ENCODE peak calls at places on chromosomes 5 and 9, in five cellular contexts. L is HCT116, R is HepG2, V is K562, N is GM12878. Z is an unnamed sample.

GRCh38 chr5:124451721-124452383 is 294.6 kb downstream of the ZNF608 start:
- DNase-seq in L (no peak), R (no peak), N (no peak), V (no peak), Z (no peak)

GRCh38 chr9:89996717-89997116 is 391.9 kb downstream of the GADD45G start:
- DNase-seq in N (no peak), V (no peak), R (peak), L (no peak), Z (no peak)

GRCh38 chr5:29307498-29307897 is 1886.0 kb upstream of the CDH6 start:
- DNase-seq in L (no peak), N (no peak), V (no peak), R (no peak), Z (no peak)

GRCh38 chr9:125509476-125509875 is 197.5 kb downstream of the MAPKAP1 start:
- DNase-seq in R (no peak), V (no peak), L (no peak), N (no peak), Z (peak)

GRCh38 chr5:180172447-180173197 is 36.4 kb downstream of the RASGEF1C start:
- DNase-seq in V (peak), L (no peak), R (peak), N (no peak), Z (peak)

GRCh38 chr9:134500931-134501265 is 140.7 kb upstream of the COL5A1 start:
- DNase-seq in V (no peak), N (no peak), L (no peak), R (no peak), Z (no peak)

GRCh38 chr9:109241207-109241606 is 74.2 kb upstream of the FRRS1L start:
- DNase-seq in V (no peak), R (no peak), N (no peak), L (no peak), Z (no peak)

GRCh38 chr5:80990527-80990926 is 30.4 kb downstream of the RASGRF2 start:
- DNase-seq in R (no peak), N (no peak), V (no peak), L (no peak), Z (no peak)

GRCh38 chr9:90100014-90100413 is 495.2 kb downstream of the GADD45G start:
- DNase-seq in N (no peak), V (no peak), L (no peak), R (no peak), Z (no peak)

GRCh38 chr5:133273661-133274596 is 222.1 kb downstream of the HSPA4 start:
- DNase-seq in N (no peak), R (no peak), L (no peak), V (no peak), Z (no peak)

GRCh38 chr5:4142842-4143241 is 547.2 kb downstream of the IRX1 start:
- DNase-seq in R (no peak), V (no peak), L (no peak), N (no peak), Z (no peak)

GRCh38 chr9:109903515-109904138 is 123.6 kb downstream of the PALM2AKAP2 start:
- DNase-seq in V (peak), N (no peak), R (peak), L (peak), Z (peak)

GRCh38 chr5:158116965-158117364 is 258.0 kb upstream of the CLINT1 start:
- DNase-seq in V (no peak), N (no peak), L (no peak), R (no peak), Z (no peak)

GRCh38 chr9:36163049-36163839 is 5.9 kb upstream of the CCIN start:
- DNase-seq in L (no peak), V (no peak), R (peak), N (no peak), Z (peak)

GRCh38 chr9:134025606-134026541 is 593 bp downstream of the BRD3OS start:
- DNase-seq in V (peak), N (no peak), L (no peak), R (peak), Z (peak)

GRCh38 chr9:134331186-134332025 is 5.2 kb downstream of the RXRA start:
- DNase-seq in R (no peak), V (no peak), N (no peak), L (no peak), Z (no peak)

GRCh38 chr9:132750668-132751067 is 80.4 kb downstream of the GTF3C4 start:
- DNase-seq in V (no peak), L (no peak), R (no peak), N (no peak), Z (no peak)

GRCh38 chr5:107806271-107806670 is 135.5 kb upstream of the EFNA5 start:
- DNase-seq in V (no peak), L (no peak), N (no peak), R (no peak), Z (no peak)

GRCh38 chr9:137457406-137458193 is 1.5 kb downstream of the NSMF start:
- DNase-seq in V (no peak), L (no peak), R (no peak), N (no peak), Z (peak)

GRCh38 chr5:131589510-131590348 is 45.3 kb downstream of the RAPGEF6 start:
- DNase-seq in L (peak), V (peak), N (peak), R (peak), Z (peak)

GRCh38 chr5:4905674-4906528 is 234.2 kb upstream of the ADAMTS16 start:
- DNase-seq in N (no peak), L (no peak), V (peak), R (peak), Z (peak)

GRCh38 chr9:28264368-28264767 is 691.1 kb upstream of the C9orf72 start:
- DNase-seq in L (no peak), N (no peak), V (no peak), R (no peak), Z (no peak)

GRCh38 chr5:33423018-33423630 is 17.6 kb upstream of the TARS1 start:
- DNase-seq in L (peak), V (no peak), N (no peak), R (peak), Z (no peak)

GRCh38 chr5:15248731-15249130 is 251.2 kb upstream of the FBXL7 start:
- DNase-seq in L (no peak), V (no peak), R (no peak), N (no peak), Z (no peak)

GRCh38 chr9:37126214-37126788 is 5.9 kb downstream of the ZCCHC7 start:
- DNase-seq in R (no peak), V (no peak), N (no peak), L (no peak), Z (no peak)

DNA sequence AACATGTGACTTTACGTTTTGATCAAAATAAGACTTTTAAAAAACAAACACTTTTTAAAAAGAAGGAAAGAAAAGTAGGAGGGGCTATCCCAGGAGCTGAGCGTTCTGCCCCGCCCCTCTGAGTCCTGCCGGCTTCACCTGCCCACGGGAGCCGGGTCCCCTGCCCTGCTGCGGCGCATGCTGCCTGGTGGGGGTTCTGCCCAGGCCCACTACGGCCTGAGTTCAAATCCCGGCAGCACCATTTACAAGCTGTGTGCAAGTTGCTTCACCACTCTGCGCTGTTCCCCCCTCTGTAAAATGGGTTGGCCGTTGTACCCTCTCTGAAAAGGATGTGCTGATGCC is 31.1 kb downstream of the GSN start:
- DNase-seq in V (no peak), N (no peak), R (no peak), L (no peak), Z (no peak)
- TF ChIP-seq YY1 in V (no peak), N (no peak), R (no peak), L (no peak), Z (no peak)

GRCh38 chr5:54360089-54360488 is 49.7 kb upstream of the ARL15 start:
- DNase-seq in L (no peak), N (no peak), R (no peak), V (no peak), Z (no peak)

GRCh38 chr5:54362992-54363630 is 52.7 kb upstream of the ARL15 start:
- DNase-seq in L (no peak), V (no peak), N (no peak), R (no peak), Z (no peak)

GRCh38 chr5:54360925-54361662 is 50.7 kb upstream of the ARL15 start:
- DNase-seq in N (no peak), R (no peak), V (no peak), L (no peak), Z (no peak)

GRCh38 chr5:54362434-54362833 is 52.1 kb upstream of the ARL15 start:
- DNase-seq in V (no peak), N (no peak), R (no peak), L (no peak), Z (no peak)

DNA sequence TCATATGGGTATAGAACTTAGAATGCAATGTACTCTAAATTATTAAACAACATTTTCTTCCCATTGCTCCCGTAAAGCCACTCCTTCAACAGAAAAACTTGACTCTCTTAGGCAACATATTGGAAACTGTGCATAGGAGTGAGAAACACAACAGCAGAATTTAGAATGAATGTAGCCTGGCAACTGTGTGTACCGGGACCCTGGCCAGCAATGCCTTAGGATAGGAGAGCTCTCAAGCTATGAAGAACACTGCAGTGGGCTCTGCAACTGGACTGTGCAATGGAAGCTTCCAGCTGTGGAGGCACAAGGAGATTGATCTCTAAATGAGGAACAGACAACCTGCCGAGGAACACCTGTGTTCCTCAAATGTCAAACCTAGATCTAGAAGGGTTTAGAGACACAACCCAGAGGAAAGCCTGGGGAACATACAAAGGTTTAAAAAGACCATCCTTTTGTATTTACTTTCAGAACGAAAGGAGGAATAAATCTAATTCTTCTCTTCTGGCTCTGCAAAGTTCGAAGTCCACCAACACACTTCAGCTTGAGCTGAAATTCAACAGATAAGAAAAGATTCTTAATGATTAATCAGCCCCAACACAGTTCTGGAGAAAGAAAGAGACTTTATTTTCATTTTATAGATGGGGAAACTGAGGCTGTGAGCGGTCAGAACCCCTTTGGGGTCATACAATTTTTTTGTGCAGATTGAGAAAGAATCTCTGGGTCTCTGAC is 51.5 kb upstream of the ARL15 start:
- DNase-seq in N (no peak), R (no peak), V (no peak), L (no peak), Z (no peak)
- H3K4me3 ChIP-seq in N (no peak), R (no peak), V (no peak), L (no peak), Z (no peak)

DNA sequence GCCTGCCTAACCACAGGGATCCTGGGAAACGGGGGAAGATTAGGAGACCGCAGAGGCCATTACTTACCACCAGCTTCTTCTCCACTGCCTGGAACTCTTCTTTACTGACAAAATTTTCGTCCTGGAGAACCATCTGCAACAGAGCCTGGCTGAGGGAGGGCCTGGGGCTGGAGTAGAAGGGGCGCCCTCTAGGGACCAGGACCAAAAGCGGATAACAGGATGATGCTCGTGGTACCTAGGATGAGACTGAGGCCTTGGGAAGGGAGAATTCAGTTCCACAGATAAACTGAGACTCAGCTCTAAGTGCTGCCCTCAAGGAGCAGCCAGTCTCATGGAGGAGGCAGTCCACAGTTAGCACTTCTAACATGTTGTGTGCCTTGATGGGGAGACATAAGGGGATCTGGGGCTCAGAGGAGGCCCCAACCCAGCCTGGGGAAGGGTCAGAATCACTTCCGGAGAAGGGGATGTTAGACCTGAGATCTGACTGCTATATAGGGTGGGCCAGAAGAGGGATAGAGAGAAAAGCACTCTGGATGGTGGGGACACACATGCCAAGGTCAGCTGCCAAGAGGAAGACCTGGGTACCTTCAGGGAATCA is 1.2 kb downstream of the SPATA24 start:
- DNase-seq in R (peak), V (peak), L (peak), N (no peak), Z (no peak)
- TF ChIP-seq MAX in R (no peak), V (no peak), L (no peak), N (no peak), Z (no peak)

GRCh38 chr5:66694036-66694435 is 97.8 kb downstream of the MAST4 start:
- DNase-seq in L (no peak), V (no peak), R (no peak), N (no peak), Z (no peak)
- TF ChIP-seq YY1 in L (no peak), V (no peak), R (no peak), N (no peak), Z (no peak)

GRCh38 chr9:19379283-19379682 is 753 bp downstream of the RPS6 start:
- DNase-seq in L (no peak), N (no peak), R (no peak), V (no peak), Z (no peak)

GRCh38 chr9:19376931-19377330 is 3.1 kb downstream of the RPS6 start:
- DNase-seq in V (no peak), N (no peak), L (no peak), R (no peak), Z (no peak)

GRCh38 chr9:19378647-19379046 is 1.4 kb downstream of the RPS6 start:
- DNase-seq in N (no peak), L (no peak), V (no peak), R (no peak), Z (no peak)

GRCh38 chr9:19379697-19380046 is 364 bp downstream of the RPS6 start:
- DNase-seq in V (peak), R (no peak), L (no peak), N (no peak), Z (peak)

DNA sequence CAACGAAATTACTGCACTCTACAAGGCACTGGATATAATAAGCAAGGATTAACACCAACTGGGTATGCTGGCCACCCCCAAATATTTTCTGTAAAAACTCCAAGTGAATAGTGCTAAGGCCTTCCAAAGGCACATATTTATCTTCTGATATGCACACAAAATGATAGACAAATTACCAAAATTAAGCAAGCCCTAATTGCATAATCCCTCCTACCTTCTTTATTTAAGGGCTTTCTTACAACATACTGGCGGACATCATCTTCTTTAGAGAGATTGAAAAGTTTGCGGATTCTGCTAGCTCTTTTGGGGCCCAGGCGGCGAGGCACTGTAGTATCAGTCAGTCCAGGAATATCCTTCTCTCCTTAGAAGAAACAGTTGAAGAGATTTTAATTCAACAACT is 1.9 kb downstream of the RPS6 start:
- DNase-seq in N (no peak), V (no peak), R (no peak), L (no peak), Z (no peak)
- H3K4me3 ChIP-seq in N (peak), V (peak), R (peak), L (peak), Z (peak)

Z was measured in SK-N-SH.